ENCODE peak calls at places on chromosomes 7 and 10, in nine cellular contexts. One of them, this sample, is unnamed.

GRCh38 chr10:110274072-110274627 is 30.6 kb downstream of the SMNDC1 start:
- DNase-seq in H1: no peak
- DNase-seq in GM23338: peak; percentile 18
- DNase-seq in upper lobe of left lung: no peak
- DNase-seq in prostate gland: no peak
- DNase-seq in stomach: no peak
- DNase-seq in endothelial cell of umbilical vein: no peak
- DNase-seq in sigmoid colon: no peak
- DNase-seq in HCT116: no peak
- DNase-seq in this sample: no peak

GRCh38 chr10:130138479-130138866 is 2.3 kb downstream of the GLRX3 start:
- DNase-seq in H1: no peak
- DNase-seq in endothelial cell of umbilical vein: peak; percentile 53
- DNase-seq in prostate gland: peak; percentile 72
- DNase-seq in upper lobe of left lung: peak; percentile 84
- DNase-seq in HCT116: peak; percentile 44
- DNase-seq in stomach: no peak
- DNase-seq in GM23338: no peak
- DNase-seq in sigmoid colon: no peak
- DNase-seq in this sample: peak; percentile 78

GRCh38 chr7:137754076-137754851 is 92.5 kb downstream of the DGKI start:
- DNase-seq in H1: no peak
- DNase-seq in GM23338: peak; percentile 22
- DNase-seq in HCT116: no peak
- DNase-seq in upper lobe of left lung: no peak
- DNase-seq in endothelial cell of umbilical vein: no peak
- DNase-seq in stomach: no peak
- DNase-seq in sigmoid colon: no peak
- DNase-seq in prostate gland: no peak
- DNase-seq in this sample: no peak

GRCh38 chr7:111076205-111076604 is 14.7 kb upstream of the LRRN3 start:
- DNase-seq in stomach: no peak
- DNase-seq in GM23338: no peak
- DNase-seq in upper lobe of left lung: no peak
- DNase-seq in HCT116: peak; percentile 10
- DNase-seq in endothelial cell of umbilical vein: no peak
- DNase-seq in H1: no peak
- DNase-seq in prostate gland: no peak
- DNase-seq in sigmoid colon: no peak
- DNase-seq in this sample: no peak

GRCh38 chr10:61136151-61136550 is 192.2 kb upstream of the RHOBTB1 start:
- DNase-seq in endothelial cell of umbilical vein: peak; percentile 88
- DNase-seq in upper lobe of left lung: no peak
- DNase-seq in H1: no peak
- DNase-seq in GM23338: peak; percentile 32
- DNase-seq in HCT116: no peak
- DNase-seq in prostate gland: no peak
- DNase-seq in sigmoid colon: no peak
- DNase-seq in stomach: no peak
- DNase-seq in this sample: peak; percentile 7

GRCh38 chr10:61992059-61992460 is 90.6 kb downstream of the ARID5B start:
- DNase-seq in HCT116: no peak
- DNase-seq in stomach: peak; percentile 45
- DNase-seq in sigmoid colon: no peak
- DNase-seq in upper lobe of left lung: peak; percentile 34
- DNase-seq in GM23338: no peak
- DNase-seq in H1: no peak
- DNase-seq in endothelial cell of umbilical vein: peak; percentile 26
- DNase-seq in prostate gland: no peak
- DNase-seq in this sample: no peak

GRCh38 chr7:35487402-35487801 is 207.5 kb downstream of the HERPUD2 start:
- DNase-seq in H1: no peak
- DNase-seq in stomach: no peak
- DNase-seq in endothelial cell of umbilical vein: no peak
- DNase-seq in upper lobe of left lung: no peak
- DNase-seq in prostate gland: no peak
- DNase-seq in sigmoid colon: no peak
- DNase-seq in HCT116: no peak
- DNase-seq in GM23338: no peak
- DNase-seq in this sample: no peak

GRCh38 chr7:127776776-127777390 is 124.9 kb downstream of the SND1 start:
- DNase-seq in H1: no peak
- DNase-seq in HCT116: no peak
- DNase-seq in sigmoid colon: no peak
- DNase-seq in endothelial cell of umbilical vein: no peak
- DNase-seq in GM23338: no peak
- DNase-seq in upper lobe of left lung: no peak
- DNase-seq in prostate gland: no peak
- DNase-seq in stomach: no peak
- DNase-seq in this sample: no peak

GRCh38 chr10:28072573-28072972 is 73.7 kb upstream of the ODAD2 start:
- DNase-seq in prostate gland: no peak
- DNase-seq in upper lobe of left lung: no peak
- DNase-seq in HCT116: no peak
- DNase-seq in H1: no peak
- DNase-seq in endothelial cell of umbilical vein: no peak
- DNase-seq in GM23338: no peak
- DNase-seq in stomach: no peak
- DNase-seq in sigmoid colon: no peak
- DNase-seq in this sample: no peak

GRCh38 chr10:3639546-3639945 is 145.5 kb downstream of the KLF6 start:
- DNase-seq in upper lobe of left lung: no peak
- DNase-seq in prostate gland: no peak
- DNase-seq in HCT116: no peak
- DNase-seq in stomach: no peak
- DNase-seq in sigmoid colon: no peak
- DNase-seq in endothelial cell of umbilical vein: no peak
- DNase-seq in H1: no peak
- DNase-seq in GM23338: no peak
- DNase-seq in this sample: no peak

GRCh38 chr7:117169907-117170306 is 153.0 kb downstream of the WNT2 start:
- DNase-seq in stomach: peak; percentile 34
- DNase-seq in prostate gland: no peak
- DNase-seq in HCT116: no peak
- DNase-seq in GM23338: no peak
- DNase-seq in sigmoid colon: no peak
- DNase-seq in endothelial cell of umbilical vein: peak; percentile 85
- DNase-seq in H1: no peak
- DNase-seq in upper lobe of left lung: no peak
- DNase-seq in this sample: no peak

GRCh38 chr7:106083717-106084116 is 28.4 kb downstream of the SYPL1 start:
- DNase-seq in sigmoid colon: no peak
- DNase-seq in H1: no peak
- DNase-seq in prostate gland: no peak
- DNase-seq in endothelial cell of umbilical vein: no peak
- DNase-seq in stomach: no peak
- DNase-seq in GM23338: no peak
- DNase-seq in HCT116: no peak
- DNase-seq in upper lobe of left lung: no peak
- DNase-seq in this sample: no peak

GRCh38 chr7:75817112-75817511 is 3.5 kb upstream of the CCL24 start:
- DNase-seq in prostate gland: no peak
- DNase-seq in GM23338: no peak
- DNase-seq in stomach: no peak
- DNase-seq in sigmoid colon: no peak
- DNase-seq in HCT116: no peak
- DNase-seq in endothelial cell of umbilical vein: no peak
- DNase-seq in upper lobe of left lung: peak; percentile 21
- DNase-seq in H1: no peak
- DNase-seq in this sample: no peak

GRCh38 chr10:48659790-48660189 is 24.9 kb upstream of the WDFY4 start:
- DNase-seq in HCT116: no peak
- DNase-seq in upper lobe of left lung: no peak
- DNase-seq in H1: no peak
- DNase-seq in endothelial cell of umbilical vein: peak; percentile 14
- DNase-seq in GM23338: peak; percentile 46
- DNase-seq in sigmoid colon: no peak
- DNase-seq in prostate gland: no peak
- DNase-seq in stomach: no peak
- DNase-seq in this sample: no peak

GRCh38 chr10:132941640-132942051 is 724 bp downstream of the CFAP46 start:
- DNase-seq in upper lobe of left lung: no peak
- DNase-seq in stomach: no peak
- DNase-seq in GM23338: no peak
- DNase-seq in H1: no peak
- DNase-seq in endothelial cell of umbilical vein: no peak
- DNase-seq in prostate gland: no peak
- DNase-seq in sigmoid colon: no peak
- DNase-seq in HCT116: no peak
- DNase-seq in this sample: no peak

GRCh38 chr10:132943555-132944404 is 1.4 kb upstream of the CFAP46 start:
- DNase-seq in endothelial cell of umbilical vein: no peak
- DNase-seq in H1: no peak
- DNase-seq in GM23338: no peak
- DNase-seq in prostate gland: no peak
- DNase-seq in stomach: no peak
- DNase-seq in sigmoid colon: no peak
- DNase-seq in HCT116: no peak
- DNase-seq in upper lobe of left lung: no peak
- DNase-seq in this sample: no peak

GRCh38 chr10:132942740-132943554 is 577 bp upstream of the CFAP46 start:
- DNase-seq in sigmoid colon: no peak
- DNase-seq in upper lobe of left lung: no peak
- DNase-seq in stomach: no peak
- DNase-seq in HCT116: no peak
- DNase-seq in GM23338: peak; percentile 57
- DNase-seq in endothelial cell of umbilical vein: no peak
- DNase-seq in prostate gland: no peak
- DNase-seq in H1: no peak
- DNase-seq in this sample: no peak

GRCh38 chr10:132940791-132941465 is 1.4 kb downstream of the CFAP46 start:
- DNase-seq in endothelial cell of umbilical vein: no peak
- DNase-seq in GM23338: no peak
- DNase-seq in stomach: no peak
- DNase-seq in sigmoid colon: no peak
- DNase-seq in prostate gland: no peak
- DNase-seq in H1: no peak
- DNase-seq in upper lobe of left lung: no peak
- DNase-seq in HCT116: no peak
- DNase-seq in this sample: no peak

GRCh38 chr10:132942101-132942739 is at the start of gene CFAP46:
- DNase-seq in HCT116: peak; percentile 18
- DNase-seq in sigmoid colon: no peak
- DNase-seq in endothelial cell of umbilical vein: peak; percentile 39
- DNase-seq in GM23338: peak; percentile 89
- DNase-seq in H1: peak; percentile 90
- DNase-seq in prostate gland: peak; percentile 29
- DNase-seq in upper lobe of left lung: peak; percentile 51
- DNase-seq in stomach: peak; percentile 62
- DNase-seq in this sample: no peak
- TF ChIP-seq POLR2AphosphoS5 in HCT116: no peak
- TF ChIP-seq POLR2AphosphoS5 in sigmoid colon: no peak
- TF ChIP-seq POLR2AphosphoS5 in endothelial cell of umbilical vein: no peak
- TF ChIP-seq POLR2AphosphoS5 in GM23338: no peak
- TF ChIP-seq POLR2AphosphoS5 in H1: no peak
- TF ChIP-seq POLR2AphosphoS5 in prostate gland: peak; percentile 35
- TF ChIP-seq POLR2AphosphoS5 in upper lobe of left lung: peak; percentile 53
- TF ChIP-seq POLR2AphosphoS5 in stomach: no peak
- TF ChIP-seq POLR2AphosphoS5 in this sample: no peak

DNA sequence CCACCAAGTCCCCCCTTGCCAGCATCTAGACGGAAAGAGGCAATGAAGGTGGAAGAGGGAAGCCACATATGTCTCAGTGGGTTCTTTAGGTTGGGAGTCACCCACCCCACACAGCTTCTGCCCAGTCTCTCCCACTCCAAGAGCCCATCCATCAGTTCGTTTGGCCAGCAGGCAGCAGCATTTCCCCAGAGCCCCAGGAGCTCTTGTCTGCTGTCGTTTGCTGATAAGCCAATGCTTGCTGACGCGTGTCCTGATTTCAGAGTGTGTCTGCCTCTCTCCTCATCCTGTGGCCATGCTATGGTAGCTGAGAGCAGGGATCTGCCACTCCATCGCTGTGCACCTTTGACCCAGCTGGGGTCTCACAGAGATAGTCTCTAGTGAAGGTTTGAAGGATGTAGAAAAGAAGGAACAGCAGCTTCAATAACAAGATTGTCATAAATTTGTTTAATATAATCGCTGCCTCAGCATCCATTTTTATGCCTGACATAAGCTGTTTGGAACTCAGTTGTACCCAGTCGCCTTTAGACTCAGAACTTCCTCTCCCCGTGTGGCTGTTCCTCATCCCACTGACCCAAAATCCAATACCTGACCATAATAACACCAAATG is 39.4 kb upstream of the GDF10 start:
- DNase-seq in endothelial cell of umbilical vein: no peak
- DNase-seq in prostate gland: no peak
- DNase-seq in sigmoid colon: no peak
- DNase-seq in H1: peak; percentile 17
- DNase-seq in GM23338: no peak
- DNase-seq in upper lobe of left lung: no peak
- DNase-seq in HCT116: no peak
- DNase-seq in stomach: no peak
- DNase-seq in this sample: no peak
- TF ChIP-seq CTCF in endothelial cell of umbilical vein: no peak
- TF ChIP-seq CTCF in prostate gland: no peak
- TF ChIP-seq CTCF in sigmoid colon: no peak
- TF ChIP-seq CTCF in H1: no peak
- TF ChIP-seq CTCF in GM23338: no peak
- TF ChIP-seq CTCF in upper lobe of left lung: no peak
- TF ChIP-seq CTCF in HCT116: no peak
- TF ChIP-seq CTCF in stomach: no peak
- TF ChIP-seq CTCF in this sample: no peak

GRCh38 chr10:75202321-75203096 is 8.1 kb upstream of the VDAC2 start:
- DNase-seq in H1: no peak
- DNase-seq in sigmoid colon: peak; percentile 91
- DNase-seq in upper lobe of left lung: peak; percentile 56
- DNase-seq in HCT116: no peak
- DNase-seq in endothelial cell of umbilical vein: no peak
- DNase-seq in prostate gland: peak; percentile 7
- DNase-seq in stomach: peak; percentile 54
- DNase-seq in GM23338: no peak
- DNase-seq in this sample: no peak
- TF ChIP-seq POLR2AphosphoS5 in H1: no peak
- TF ChIP-seq POLR2AphosphoS5 in sigmoid colon: peak; percentile 25
- TF ChIP-seq POLR2AphosphoS5 in upper lobe of left lung: peak; percentile 19
- TF ChIP-seq POLR2AphosphoS5 in HCT116: no peak
- TF ChIP-seq POLR2AphosphoS5 in endothelial cell of umbilical vein: no peak
- TF ChIP-seq POLR2AphosphoS5 in prostate gland: no peak
- TF ChIP-seq POLR2AphosphoS5 in stomach: no peak
- TF ChIP-seq POLR2AphosphoS5 in GM23338: no peak
- TF ChIP-seq POLR2AphosphoS5 in this sample: no peak

DNA sequence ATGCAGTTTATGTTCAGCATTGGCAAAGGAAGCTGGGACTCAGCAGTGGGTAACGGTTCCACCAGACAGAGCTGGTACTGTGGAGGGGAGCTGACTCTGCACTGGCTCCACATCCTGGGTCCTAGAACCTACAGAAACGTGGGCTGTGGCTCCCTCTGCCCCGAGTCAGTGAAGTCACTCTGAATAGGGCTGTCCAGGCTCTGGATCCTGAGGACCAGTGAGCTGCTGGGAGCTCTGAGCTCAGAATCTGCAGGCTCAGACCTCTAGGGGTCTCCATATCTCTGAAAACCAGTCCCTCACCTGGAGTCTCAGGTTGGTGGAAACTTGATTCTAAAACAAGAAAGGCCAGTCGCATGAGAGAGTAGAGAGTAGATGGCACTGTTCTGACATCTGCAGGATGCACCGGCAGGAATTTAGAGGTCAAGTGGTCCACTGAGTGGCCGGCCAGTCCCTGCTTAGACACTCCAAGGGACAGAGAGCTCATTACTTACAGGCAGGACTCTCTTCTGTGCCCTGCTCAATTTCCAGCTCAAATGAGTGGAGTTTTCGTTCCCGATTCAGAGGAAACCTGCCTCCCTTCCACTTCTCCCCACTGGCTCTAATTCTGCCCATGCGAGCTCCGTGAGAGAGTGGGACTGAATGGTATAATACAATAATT is 18.6 kb downstream of the NPFFR1 start:
- DNase-seq in upper lobe of left lung: peak; percentile 60
- DNase-seq in prostate gland: no peak
- DNase-seq in GM23338: peak; percentile 91
- DNase-seq in sigmoid colon: no peak
- DNase-seq in endothelial cell of umbilical vein: no peak
- DNase-seq in HCT116: peak; percentile 64
- DNase-seq in stomach: no peak
- DNase-seq in H1: peak; percentile 57
- DNase-seq in this sample: no peak
- TF ChIP-seq CTCF in upper lobe of left lung: peak; percentile 16
- TF ChIP-seq CTCF in prostate gland: no peak
- TF ChIP-seq CTCF in GM23338: peak; percentile 67
- TF ChIP-seq CTCF in sigmoid colon: no peak
- TF ChIP-seq CTCF in endothelial cell of umbilical vein: no peak
- TF ChIP-seq CTCF in HCT116: peak; percentile 93
- TF ChIP-seq CTCF in stomach: no peak
- TF ChIP-seq CTCF in H1: peak; percentile 82
- TF ChIP-seq CTCF in this sample: peak; percentile 73

This sample was measured in Panc1.